ENCODE peak calls at places on chromosomes 6 and 20, in six cellular contexts. Z, Y, O, K, U and N are unnamed samples.

GRCh38 chr6:45479834-45480696 is 102.3 kb upstream of the SUPT3H start:
- DNase-seq in Z (no peak), Y (no peak), O (peak; percentile 73), K (no peak), U (no peak), N (no peak)

GRCh38 chr6:16240618-16241320 is 2.4 kb downstream of the GMPR start:
- DNase-seq in Z (no peak), Y (no peak), O (no peak), K (no peak), U (no peak), N (no peak)

GRCh38 chr6:151675746-151676459 is 131.6 kb upstream of the ESR1 start:
- DNase-seq in Z (no peak), Y (no peak), O (peak; percentile 51), K (peak; percentile 66), U (peak; percentile 77), N (peak; percentile 43)

GRCh38 chr6:2224847-2225382 is 20.5 kb downstream of the GMDS start:
- DNase-seq in Z (no peak), Y (no peak), O (no peak), K (no peak), U (no peak), N (no peak)

GRCh38 chr6:3510178-3510577 is 53.3 kb upstream of the SLC22A23 start:
- DNase-seq in Z (no peak), Y (no peak), O (no peak), K (no peak), U (no peak), N (no peak)

GRCh38 chr20:9200620-9201019 is 131.7 kb downstream of the PLCB4 start:
- DNase-seq in Z (no peak), Y (no peak), O (peak; percentile 64), K (no peak), U (no peak), N (no peak)

GRCh38 chr20:38635721-38636285 is 34.2 kb downstream of the ARHGAP40 start:
- DNase-seq in Z (no peak), Y (no peak), O (peak; percentile 33), K (no peak), U (peak; percentile 67), N (no peak)

GRCh38 chr6:219641-220198 is 72.6 kb upstream of the DUSP22 start:
- DNase-seq in Z (no peak), Y (peak; percentile 14), O (peak; percentile 47), K (no peak), U (no peak), N (no peak)

GRCh38 chr6:66096679-66097078 is 389.7 kb upstream of the EYS start:
- DNase-seq in Z (peak; percentile 61), Y (no peak), O (no peak), K (no peak), U (no peak), N (no peak)

GRCh38 chr6:159098636-159099106 is 53.9 kb upstream of the TAGAP start:
- DNase-seq in Z (peak; percentile 80), Y (no peak), O (no peak), K (no peak), U (peak; percentile 74), N (peak; percentile 79)

GRCh38 chr6:28880894-28881780 is 42.6 kb downstream of the TRIM27 start:
- DNase-seq in Z (peak; percentile 84), Y (peak; percentile 62), O (peak; percentile 81), K (peak; percentile 82), U (peak; percentile 34), N (peak; percentile 65)

GRCh38 chr6:32355018-32355417 is 16.7 kb downstream of the TSBP1 start:
- DNase-seq in Z (no peak), Y (no peak), O (no peak), K (no peak), U (no peak), N (no peak)

GRCh38 chr6:138440296-138440695 is 36.3 kb downstream of the HEBP2 start:
- DNase-seq in Z (no peak), Y (no peak), O (no peak), K (no peak), U (no peak), N (no peak)

GRCh38 chr6:99434702-99435530 is 9.8 kb upstream of the PNISR start:
- DNase-seq in Z (no peak), Y (peak; percentile 24), O (peak; percentile 59), K (no peak), U (peak; percentile 33), N (no peak)

GRCh38 chr6:143513410-143513809 is 1.9 kb upstream of the FUCA2 start:
- DNase-seq in Z (peak; percentile 29), Y (no peak), O (no peak), K (no peak), U (peak; percentile 52), N (peak; percentile 28)

GRCh38 chr20:23141450-23142161 is 55.5 kb upstream of the CD93 start:
- DNase-seq in Z (no peak), Y (no peak), O (no peak), K (no peak), U (no peak), N (no peak)

GRCh38 chr6:73969982-73970960 is 274.3 kb downstream of the CD109 start:
- DNase-seq in Z (no peak), Y (peak; percentile 50), O (peak; percentile 72), K (peak; percentile 53), U (peak; percentile 8), N (no peak)

GRCh38 chr20:44253528-44253927 is 6.4 kb downstream of the GDAP1L1 start:
- DNase-seq in Z (no peak), Y (no peak), O (no peak), K (no peak), U (no peak), N (no peak)

GRCh38 chr20:17430515-17430914 is 100.7 kb downstream of the BFSP1 start:
- DNase-seq in Z (no peak), Y (no peak), O (no peak), K (no peak), U (no peak), N (no peak)

GRCh38 chr6:104161960-104162669 is 697.6 kb downstream of the HACE1 start:
- DNase-seq in Z (no peak), Y (no peak), O (peak; percentile 71), K (no peak), U (no peak), N (no peak)

GRCh38 chr6:56368484-56368883 is 121.1 kb upstream of the COL21A1 start:
- DNase-seq in Z (no peak), Y (no peak), O (peak; percentile 57), K (no peak), U (no peak), N (no peak)

GRCh38 chr6:44225579-44226325 is 2.4 kb downstream of the SLC29A1 start:
- DNase-seq in Z (no peak), Y (no peak), O (no peak), K (no peak), U (no peak), N (no peak)

GRCh38 chr6:74320076-74320475 is 624.1 kb downstream of the CD109 start:
- DNase-seq in Z (no peak), Y (no peak), O (no peak), K (no peak), U (no peak), N (no peak)

GRCh38 chr6:19193624-19194023 is 643.5 kb upstream of the ID4 start:
- DNase-seq in Z (no peak), Y (no peak), O (no peak), K (no peak), U (no peak), N (no peak)

GRCh38 chr6:137928286-137928685 is 61.2 kb downstream of the TNFAIP3 start:
- DNase-seq in Z (no peak), Y (no peak), O (no peak), K (no peak), U (no peak), N (peak; percentile 49)

GRCh38 chr6:2733324-2733723 is 17.4 kb downstream of the MYLK4 start:
- DNase-seq in Z (no peak), Y (no peak), O (no peak), K (no peak), U (peak; percentile 84), N (peak; percentile 36)